ENCODE peak calls at places on chromosomes 11 and 22, in eight cellular contexts. B, C, O, X, K, I, P and N are unnamed samples.

GRCh38 chr11:118048472-118049370 is 28.2 kb upstream of the TMPRSS4 start:
- DNase-seq in I (no peak), B (no peak), O (no peak), P (peak; percentile 76), C (no peak), X (no peak), K (no peak), N (no peak)

GRCh38 chr22:36334838-36335603 is 52.7 kb downstream of the MYH9 start:
- DNase-seq in I (peak; percentile 83), P (no peak), O (no peak), X (no peak), C (no peak), K (peak; percentile 62), B (no peak), N (no peak)

GRCh38 chr11:44309483-44310197 is at the start of gene ALX4:
- DNase-seq in C (no peak), I (peak; percentile 26), K (no peak), B (peak; percentile 65), P (no peak), O (no peak), X (no peak), N (no peak)

GRCh38 chr11:57406337-57406904 is 16.0 kb upstream of the PRG2 start:
- DNase-seq in I (peak; percentile 75), O (no peak), P (no peak), X (no peak), C (no peak), K (peak; percentile 46), B (no peak), N (no peak)

GRCh38 chr11:94544832-94545640 is 1.3 kb downstream of the FUT4 start:
- DNase-seq in K (no peak), O (no peak), B (peak; percentile 62), C (no peak), P (peak; percentile 85), X (peak; percentile 74), I (no peak), N (no peak)

GRCh38 chr11:3613998-3614741 is 27.6 kb downstream of the ART5 start:
- DNase-seq in I (peak; percentile 28), X (no peak), P (no peak), K (no peak), C (no peak), O (no peak), B (no peak), N (no peak)

GRCh38 chr22:29912605-29913398 is 29.8 kb downstream of the MTMR3 start:
- DNase-seq in P (no peak), C (peak; percentile 82), K (peak; percentile 89), O (no peak), X (no peak), I (no peak), B (no peak), N (peak; percentile 84)

GRCh38 chr11:8093931-8094575 is 13.0 kb downstream of the TUB start:
- DNase-seq in X (no peak), I (no peak), B (no peak), K (no peak), C (no peak), P (no peak), O (no peak), N (no peak)

GRCh38 chr11:68149417-68149816 is 28.2 kb upstream of the CHKA start:
- DNase-seq in C (no peak), P (no peak), X (no peak), O (no peak), B (no peak), I (no peak), K (no peak), N (no peak)

GRCh38 chr11:12725863-12726666 is 51.8 kb downstream of the TEAD1 start:
- DNase-seq in K (peak; percentile 34), C (no peak), I (no peak), O (peak; percentile 48), P (peak; percentile 36), X (no peak), B (no peak), N (no peak)

DNA sequence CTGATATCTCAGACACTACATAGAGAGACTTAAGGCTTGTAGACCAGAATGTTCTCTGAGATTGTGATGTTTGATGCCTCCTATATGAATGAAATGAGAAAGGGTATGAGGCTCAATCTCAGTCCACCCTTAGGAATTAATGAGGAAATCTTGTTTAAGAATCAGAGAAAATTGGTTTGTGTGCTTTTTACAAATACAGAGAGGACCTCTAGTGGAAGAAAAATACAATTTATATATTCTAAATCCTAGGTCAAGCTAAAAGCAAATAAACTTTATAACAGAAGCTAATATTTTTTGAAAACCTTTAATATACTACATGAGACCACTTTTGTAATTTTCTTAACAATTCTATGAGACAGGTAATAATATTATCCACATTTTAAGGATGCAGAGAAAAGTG is 5.0 kb upstream of the OR52H1 start:
- DNase-seq in P (no peak), I (no peak), C (no peak), K (no peak), X (no peak), B (no peak), O (no peak), N (no peak)
- TF ChIP-seq CTCF in P (peak; percentile 37), I (no peak), C (no peak), K (peak; percentile 11), X (no peak), B (no peak), O (peak; percentile 11), N (no peak)

DNA sequence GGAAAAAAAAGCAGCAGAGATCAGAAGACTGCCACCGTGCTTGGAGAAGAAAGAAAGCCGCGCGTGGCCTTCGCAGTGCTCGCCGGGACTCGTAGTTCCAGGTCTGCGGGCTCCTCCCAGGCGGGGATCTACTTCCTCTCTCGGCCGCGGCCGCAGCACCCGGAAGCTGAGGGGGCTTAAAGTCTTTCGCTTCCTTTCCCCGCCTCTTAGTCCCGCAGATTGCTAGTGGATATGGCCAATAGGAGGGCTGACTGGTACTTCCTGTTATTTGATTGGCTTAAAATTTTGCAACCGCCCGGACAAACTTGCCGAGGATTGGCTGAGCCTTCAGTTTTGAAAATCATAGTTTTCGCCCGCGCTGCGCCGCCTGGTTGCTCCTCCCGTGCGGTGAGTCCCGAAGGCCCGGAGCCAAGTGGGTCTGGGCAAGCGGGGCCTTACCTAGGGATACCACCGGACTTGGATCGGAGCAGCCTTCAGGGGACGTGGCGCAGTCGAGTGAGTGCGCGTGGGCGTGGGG is at the start of gene INCENP:
- DNase-seq in B (peak; percentile 98), O (peak; percentile 97), I (peak; percentile 97), C (peak; percentile 95), X (peak; percentile 92), K (peak; percentile 99), P (peak; percentile 98), N (peak; percentile 92)
- TF ChIP-seq CTCF in B (no peak), O (no peak), I (no peak), C (no peak), X (no peak), K (no peak), P (no peak), N (no peak)

DNA sequence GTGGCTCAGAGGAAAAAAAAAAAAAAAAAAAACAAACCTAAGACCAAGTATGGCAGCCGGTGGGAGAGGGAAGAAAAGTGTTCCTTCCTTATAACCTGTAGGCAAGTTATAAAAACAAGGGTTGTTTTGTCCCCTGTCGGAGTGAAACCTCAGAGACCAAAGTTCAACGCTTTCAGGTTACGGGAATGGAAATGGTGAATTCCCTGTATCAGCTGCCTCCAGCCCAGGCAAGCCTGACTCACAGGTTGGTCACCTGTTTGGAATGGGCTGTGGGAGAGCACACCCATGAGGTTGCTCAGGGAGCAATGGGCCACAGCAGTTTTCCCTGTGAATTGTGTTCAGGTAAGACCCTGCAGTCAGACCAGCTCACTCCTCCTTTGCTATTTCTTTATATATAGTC is 138.9 kb downstream of the ETS1 start:
- DNase-seq in K (no peak), C (no peak), O (peak; percentile 95), B (no peak), I (no peak), X (no peak), P (no peak), N (no peak)
- TF ChIP-seq CTCF in K (no peak), C (no peak), O (no peak), B (no peak), I (no peak), X (no peak), P (no peak), N (no peak)

GRCh38 chr22:25060522-25061071 is 108.1 kb downstream of the KIAA1671 start:
- DNase-seq in P (no peak), O (no peak), K (no peak), I (no peak), B (no peak), X (no peak), C (no peak), N (no peak)
- TF ChIP-seq CTCF in P (peak; percentile 15), O (peak; percentile 28), K (no peak), I (no peak), B (peak; percentile 16), X (no peak), C (no peak), N (no peak)

GRCh38 chr22:17164392-17165024 is 5.4 kb upstream of the HDHD5 start:
- DNase-seq in I (no peak), P (no peak), O (peak; percentile 37), X (no peak), C (no peak), K (peak; percentile 5), B (no peak), N (no peak)
- TF ChIP-seq CTCF in I (no peak), P (peak; percentile 25), O (peak; percentile 47), X (no peak), C (peak; percentile 8), K (peak; percentile 40), B (no peak), N (peak; percentile 35)

GRCh38 chr22:39242389-39242808 is 2.4 kb downstream of the PDGFB start:
- DNase-seq in O (no peak), B (no peak), X (no peak), I (no peak), K (no peak), C (no peak), P (no peak), N (no peak)

GRCh38 chr22:39242809-39243442 is 1.9 kb downstream of the PDGFB start:
- DNase-seq in C (no peak), X (peak; percentile 88), K (no peak), P (no peak), I (no peak), O (no peak), B (no peak), N (no peak)

GRCh38 chr22:39239561-39240423 is 5.0 kb downstream of the PDGFB start:
- DNase-seq in P (no peak), K (no peak), I (no peak), X (peak; percentile 91), O (no peak), B (no peak), C (no peak), N (no peak)

GRCh38 chr22:39241632-39242388 is 3.0 kb downstream of the PDGFB start:
- DNase-seq in K (no peak), I (no peak), P (no peak), O (no peak), X (no peak), C (no peak), B (no peak), N (no peak)

GRCh38 chr22:39240841-39241631 is 3.7 kb downstream of the PDGFB start:
- DNase-seq in B (peak; percentile 82), K (no peak), C (no peak), X (peak; percentile 73), O (peak; percentile 64), P (no peak), I (no peak), N (no peak)
- TF ChIP-seq CTCF in B (no peak), K (no peak), C (no peak), X (no peak), O (no peak), P (no peak), I (no peak), N (no peak)

DNA sequence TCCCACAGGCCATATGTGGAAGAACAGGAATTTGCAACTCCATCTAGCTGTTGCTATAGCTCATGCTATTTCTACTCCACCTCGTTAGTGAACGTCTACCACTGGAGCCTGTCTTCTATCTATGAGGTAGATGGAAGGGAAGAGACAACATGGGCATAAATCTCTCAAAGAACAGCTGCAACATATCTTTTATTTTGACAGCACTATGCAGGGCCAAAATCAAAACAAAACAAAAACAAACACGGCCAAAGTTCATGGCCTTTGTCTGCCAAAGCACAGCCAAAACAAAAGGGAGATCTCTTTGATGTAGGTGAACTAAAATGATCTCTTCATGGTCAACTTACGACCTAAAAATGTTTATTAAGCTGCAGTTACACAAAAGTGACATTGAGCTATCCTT is 215.2 kb upstream of the MPPED2 start:
- DNase-seq in B (no peak), O (no peak), I (no peak), C (no peak), X (no peak), P (no peak), K (no peak), N (no peak)
- TF ChIP-seq CTCF in B (no peak), O (no peak), I (no peak), C (no peak), X (no peak), P (no peak), K (no peak), N (no peak)